ENCODE peak calls at places on chromosomes 16 and 17, in eight cellular contexts. One of them, this sample, is unnamed.

GRCh38 chr16:67733734-67734470 is 14.8 kb upstream of the GFOD2 start:
- DNase-seq in hepatocyte: no peak
- DNase-seq in mesendoderm: no peak
- DNase-seq in OCI-LY7: no peak
- DNase-seq in neural progenitor cell: no peak
- DNase-seq in PC-9: no peak
- DNase-seq in SK-N-SH: no peak
- DNase-seq in fibroblast of lung: no peak
- DNase-seq in this sample: no peak

GRCh38 chr17:75738218-75738802 is 17.1 kb downstream of the ITGB4 start:
- DNase-seq in hepatocyte: no peak
- DNase-seq in mesendoderm: no peak
- DNase-seq in OCI-LY7: peak
- DNase-seq in neural progenitor cell: no peak
- DNase-seq in PC-9: no peak
- DNase-seq in SK-N-SH: no peak
- DNase-seq in fibroblast of lung: no peak
- DNase-seq in this sample: no peak

GRCh38 chr17:20304961-20305360 is 162.4 kb downstream of the LGALS9B start:
- DNase-seq in hepatocyte: no peak
- DNase-seq in mesendoderm: no peak
- DNase-seq in OCI-LY7: no peak
- DNase-seq in neural progenitor cell: no peak
- DNase-seq in PC-9: no peak
- DNase-seq in SK-N-SH: no peak
- DNase-seq in fibroblast of lung: no peak
- DNase-seq in this sample: no peak

GRCh38 chr17:58960068-58960467 is 146.6 kb downstream of the TRIM37 start:
- DNase-seq in hepatocyte: peak
- DNase-seq in mesendoderm: peak
- DNase-seq in OCI-LY7: peak
- DNase-seq in neural progenitor cell: no peak
- DNase-seq in PC-9: peak
- DNase-seq in SK-N-SH: no peak
- DNase-seq in fibroblast of lung: peak
- DNase-seq in this sample: peak

GRCh38 chr16:57022445-57022844 is 33.1 kb downstream of the NLRC5 start:
- DNase-seq in hepatocyte: no peak
- DNase-seq in mesendoderm: no peak
- DNase-seq in OCI-LY7: no peak
- DNase-seq in neural progenitor cell: no peak
- DNase-seq in PC-9: no peak
- DNase-seq in SK-N-SH: no peak
- DNase-seq in fibroblast of lung: no peak
- DNase-seq in this sample: no peak

GRCh38 chr16:65071371-65072311 is 50.2 kb downstream of the CDH11 start:
- DNase-seq in hepatocyte: no peak
- DNase-seq in mesendoderm: no peak
- DNase-seq in OCI-LY7: no peak
- DNase-seq in neural progenitor cell: no peak
- DNase-seq in PC-9: no peak
- DNase-seq in SK-N-SH: no peak
- DNase-seq in fibroblast of lung: peak
- DNase-seq in this sample: no peak

GRCh38 chr16:16172991-16173390 is 50.3 kb downstream of the ABCC6 start:
- DNase-seq in hepatocyte: no peak
- DNase-seq in mesendoderm: no peak
- DNase-seq in OCI-LY7: no peak
- DNase-seq in neural progenitor cell: no peak
- DNase-seq in PC-9: no peak
- DNase-seq in SK-N-SH: no peak
- DNase-seq in fibroblast of lung: no peak
- DNase-seq in this sample: no peak

GRCh38 chr17:57211543-57211942 is 44.8 kb upstream of the MSI2 start:
- DNase-seq in hepatocyte: no peak
- DNase-seq in mesendoderm: no peak
- DNase-seq in OCI-LY7: no peak
- DNase-seq in neural progenitor cell: no peak
- DNase-seq in PC-9: no peak
- DNase-seq in SK-N-SH: no peak
- DNase-seq in fibroblast of lung: peak
- DNase-seq in this sample: no peak

GRCh38 chr17:7218166-7218565 is 1.5 kb downstream of the DLG4 start:
- DNase-seq in hepatocyte: no peak
- DNase-seq in mesendoderm: no peak
- DNase-seq in OCI-LY7: no peak
- DNase-seq in neural progenitor cell: no peak
- DNase-seq in PC-9: no peak
- DNase-seq in SK-N-SH: no peak
- DNase-seq in fibroblast of lung: no peak
- DNase-seq in this sample: no peak

GRCh38 chr17:16583781-16584180 is 14.8 kb upstream of the ZNF287 start:
- DNase-seq in hepatocyte: no peak
- DNase-seq in mesendoderm: no peak
- DNase-seq in OCI-LY7: no peak
- DNase-seq in neural progenitor cell: no peak
- DNase-seq in PC-9: no peak
- DNase-seq in SK-N-SH: no peak
- DNase-seq in fibroblast of lung: no peak
- DNase-seq in this sample: no peak

GRCh38 chr17:51352798-51353197 is 92.5 kb downstream of the UTP18 start:
- DNase-seq in hepatocyte: no peak
- DNase-seq in mesendoderm: no peak
- DNase-seq in OCI-LY7: no peak
- DNase-seq in neural progenitor cell: no peak
- DNase-seq in PC-9: no peak
- DNase-seq in SK-N-SH: no peak
- DNase-seq in fibroblast of lung: no peak
- DNase-seq in this sample: no peak

GRCh38 chr16:4244254-4244812 is 2.5 kb upstream of the SRL start:
- DNase-seq in hepatocyte: peak
- DNase-seq in mesendoderm: peak
- DNase-seq in OCI-LY7: no peak
- DNase-seq in neural progenitor cell: peak
- DNase-seq in PC-9: no peak
- DNase-seq in SK-N-SH: no peak
- DNase-seq in fibroblast of lung: no peak
- DNase-seq in this sample: no peak

GRCh38 chr16:4241601-4242270 is at the start of gene SRL:
- DNase-seq in hepatocyte: no peak
- DNase-seq in mesendoderm: no peak
- DNase-seq in OCI-LY7: no peak
- DNase-seq in neural progenitor cell: no peak
- DNase-seq in PC-9: no peak
- DNase-seq in SK-N-SH: peak
- DNase-seq in fibroblast of lung: no peak
- DNase-seq in this sample: no peak

GRCh38 chr16:4246777-4247476 is 5.0 kb upstream of the SRL start:
- DNase-seq in hepatocyte: no peak
- DNase-seq in mesendoderm: no peak
- DNase-seq in OCI-LY7: no peak
- DNase-seq in neural progenitor cell: no peak
- DNase-seq in PC-9: no peak
- DNase-seq in SK-N-SH: no peak
- DNase-seq in fibroblast of lung: no peak
- DNase-seq in this sample: no peak

GRCh38 chr16:4244881-4245280 is 3.0 kb upstream of the SRL start:
- DNase-seq in hepatocyte: no peak
- DNase-seq in mesendoderm: no peak
- DNase-seq in OCI-LY7: no peak
- DNase-seq in neural progenitor cell: no peak
- DNase-seq in PC-9: no peak
- DNase-seq in SK-N-SH: no peak
- DNase-seq in fibroblast of lung: no peak
- DNase-seq in this sample: peak

GRCh38 chr16:4245400-4245799 is 3.5 kb upstream of the SRL start:
- DNase-seq in hepatocyte: no peak
- DNase-seq in mesendoderm: no peak
- DNase-seq in OCI-LY7: no peak
- DNase-seq in neural progenitor cell: no peak
- DNase-seq in PC-9: no peak
- DNase-seq in SK-N-SH: no peak
- DNase-seq in fibroblast of lung: peak
- DNase-seq in this sample: no peak
- H3K4me2 ChIP-seq in hepatocyte: no peak
- H3K4me2 ChIP-seq in mesendoderm: no peak
- H3K4me2 ChIP-seq in OCI-LY7: no peak
- H3K4me2 ChIP-seq in neural progenitor cell: no peak
- H3K4me2 ChIP-seq in PC-9: no peak
- H3K4me2 ChIP-seq in SK-N-SH: no peak
- H3K4me2 ChIP-seq in fibroblast of lung: no peak
- H3K4me2 ChIP-seq in this sample: no peak

GRCh38 chr16:14491831-14492529 is 138.1 kb downstream of the PARN start:
- DNase-seq in hepatocyte: no peak
- DNase-seq in mesendoderm: no peak
- DNase-seq in OCI-LY7: no peak
- DNase-seq in neural progenitor cell: no peak
- DNase-seq in PC-9: no peak
- DNase-seq in SK-N-SH: no peak
- DNase-seq in fibroblast of lung: no peak
- DNase-seq in this sample: no peak
- H3K4me2 ChIP-seq in hepatocyte: no peak
- H3K4me2 ChIP-seq in mesendoderm: no peak
- H3K4me2 ChIP-seq in OCI-LY7: no peak
- H3K4me2 ChIP-seq in neural progenitor cell: no peak
- H3K4me2 ChIP-seq in PC-9: no peak
- H3K4me2 ChIP-seq in SK-N-SH: no peak
- H3K4me2 ChIP-seq in fibroblast of lung: no peak
- H3K4me2 ChIP-seq in this sample: no peak

GRCh38 chr17:6163632-6164319 is 93.6 kb downstream of the WSCD1 start:
- DNase-seq in hepatocyte: peak
- DNase-seq in mesendoderm: no peak
- DNase-seq in OCI-LY7: no peak
- DNase-seq in neural progenitor cell: no peak
- DNase-seq in PC-9: no peak
- DNase-seq in SK-N-SH: no peak
- DNase-seq in fibroblast of lung: no peak
- DNase-seq in this sample: no peak
- H3K4me2 ChIP-seq in hepatocyte: no peak
- H3K4me2 ChIP-seq in mesendoderm: no peak
- H3K4me2 ChIP-seq in OCI-LY7: no peak
- H3K4me2 ChIP-seq in neural progenitor cell: no peak
- H3K4me2 ChIP-seq in PC-9: no peak
- H3K4me2 ChIP-seq in SK-N-SH: no peak
- H3K4me2 ChIP-seq in fibroblast of lung: no peak
- H3K4me2 ChIP-seq in this sample: no peak

DNA sequence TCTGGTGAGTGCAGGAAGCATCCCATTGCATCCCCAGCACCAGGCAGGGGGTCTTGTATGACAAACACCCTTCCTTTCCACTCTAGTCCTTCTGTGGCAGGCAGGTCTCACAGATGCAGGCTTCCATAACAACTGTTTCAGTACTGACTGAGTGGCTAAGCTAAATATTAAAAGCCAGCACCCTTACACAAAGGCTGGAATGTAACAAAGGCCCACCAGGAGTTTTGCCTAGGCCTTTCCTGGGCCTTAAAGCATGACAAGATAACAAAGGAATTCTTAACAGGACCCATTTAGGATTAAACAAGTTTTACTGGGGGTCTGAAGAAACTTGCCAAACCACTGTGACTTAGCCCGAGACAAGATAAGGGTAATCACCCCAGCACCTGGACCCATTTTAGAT is 228.9 kb upstream of the RPL38 start:
- DNase-seq in hepatocyte: no peak
- DNase-seq in mesendoderm: peak
- DNase-seq in OCI-LY7: no peak
- DNase-seq in neural progenitor cell: no peak
- DNase-seq in PC-9: no peak
- DNase-seq in SK-N-SH: no peak
- DNase-seq in fibroblast of lung: no peak
- DNase-seq in this sample: no peak
- H3K4me2 ChIP-seq in hepatocyte: no peak
- H3K4me2 ChIP-seq in mesendoderm: no peak
- H3K4me2 ChIP-seq in OCI-LY7: no peak
- H3K4me2 ChIP-seq in neural progenitor cell: peak
- H3K4me2 ChIP-seq in PC-9: no peak
- H3K4me2 ChIP-seq in SK-N-SH: no peak
- H3K4me2 ChIP-seq in fibroblast of lung: no peak
- H3K4me2 ChIP-seq in this sample: peak

GRCh38 chr17:10617120-10617505 is 40.0 kb downstream of the MYH3 start:
- DNase-seq in hepatocyte: no peak
- DNase-seq in mesendoderm: no peak
- DNase-seq in OCI-LY7: no peak
- DNase-seq in neural progenitor cell: no peak
- DNase-seq in PC-9: no peak
- DNase-seq in SK-N-SH: no peak
- DNase-seq in fibroblast of lung: no peak
- DNase-seq in this sample: no peak
- H3K4me2 ChIP-seq in hepatocyte: no peak
- H3K4me2 ChIP-seq in mesendoderm: no peak
- H3K4me2 ChIP-seq in OCI-LY7: no peak
- H3K4me2 ChIP-seq in neural progenitor cell: no peak
- H3K4me2 ChIP-seq in PC-9: no peak
- H3K4me2 ChIP-seq in SK-N-SH: no peak
- H3K4me2 ChIP-seq in fibroblast of lung: no peak
- H3K4me2 ChIP-seq in this sample: no peak

GRCh38 chr17:17872468-17873345 is 35.9 kb upstream of the SREBF1 start:
- DNase-seq in hepatocyte: no peak
- DNase-seq in mesendoderm: no peak
- DNase-seq in OCI-LY7: no peak
- DNase-seq in neural progenitor cell: no peak
- DNase-seq in PC-9: no peak
- DNase-seq in SK-N-SH: no peak
- DNase-seq in fibroblast of lung: no peak
- DNase-seq in this sample: no peak

GRCh38 chr17:17871913-17872312 is 35.1 kb upstream of the SREBF1 start:
- DNase-seq in hepatocyte: no peak
- DNase-seq in mesendoderm: no peak
- DNase-seq in OCI-LY7: no peak
- DNase-seq in neural progenitor cell: no peak
- DNase-seq in PC-9: no peak
- DNase-seq in SK-N-SH: no peak
- DNase-seq in fibroblast of lung: no peak
- DNase-seq in this sample: no peak

GRCh38 chr17:17873450-17873991 is 36.7 kb upstream of the SREBF1 start:
- DNase-seq in hepatocyte: no peak
- DNase-seq in mesendoderm: no peak
- DNase-seq in OCI-LY7: no peak
- DNase-seq in neural progenitor cell: no peak
- DNase-seq in PC-9: no peak
- DNase-seq in SK-N-SH: no peak
- DNase-seq in fibroblast of lung: no peak
- DNase-seq in this sample: no peak

GRCh38 chr17:17868637-17869522 is 32.1 kb upstream of the SREBF1 start:
- DNase-seq in hepatocyte: no peak
- DNase-seq in mesendoderm: peak
- DNase-seq in OCI-LY7: no peak
- DNase-seq in neural progenitor cell: peak
- DNase-seq in PC-9: no peak
- DNase-seq in SK-N-SH: no peak
- DNase-seq in fibroblast of lung: peak
- DNase-seq in this sample: peak

DNA sequence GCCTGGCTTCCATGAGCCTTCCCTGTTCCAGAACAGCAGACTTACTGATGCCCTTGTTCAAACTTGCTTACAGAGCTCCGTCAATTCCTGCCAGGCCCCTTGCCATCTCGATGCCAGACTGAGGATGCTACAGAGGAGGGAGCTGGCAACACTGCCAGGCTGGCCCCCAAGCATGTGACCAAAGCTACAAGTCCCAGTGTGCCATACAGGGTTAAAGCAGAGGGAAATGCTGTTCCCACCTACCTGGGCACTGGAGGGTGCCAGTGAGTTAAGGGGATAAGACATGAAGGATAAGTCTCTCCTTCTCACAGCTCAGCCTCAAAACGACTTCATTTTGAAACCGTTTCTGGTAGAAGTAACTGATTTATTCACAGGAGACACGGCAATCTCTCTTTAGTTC is 33.5 kb upstream of the SREBF1 start:
- DNase-seq in hepatocyte: no peak
- DNase-seq in mesendoderm: peak
- DNase-seq in OCI-LY7: peak
- DNase-seq in neural progenitor cell: no peak
- DNase-seq in PC-9: no peak
- DNase-seq in SK-N-SH: no peak
- DNase-seq in fibroblast of lung: no peak
- DNase-seq in this sample: peak
- H3K4me2 ChIP-seq in hepatocyte: no peak
- H3K4me2 ChIP-seq in mesendoderm: no peak
- H3K4me2 ChIP-seq in OCI-LY7: no peak
- H3K4me2 ChIP-seq in neural progenitor cell: no peak
- H3K4me2 ChIP-seq in PC-9: no peak
- H3K4me2 ChIP-seq in SK-N-SH: no peak
- H3K4me2 ChIP-seq in fibroblast of lung: no peak
- H3K4me2 ChIP-seq in this sample: no peak

This sample was measured in GM23338.